ENCODE peak calls at places on chromosome 9, in seven cellular contexts. B, U, K, N, E, R and D are unnamed samples.

GRCh38 chr9:78892769-78893168 is 595.8 kb downstream of the PSAT1 start:
- DNase-seq in B (no peak), E (no peak), K (no peak), R (no peak), U (no peak), N (no peak), D (no peak)

GRCh38 chr9:119588874-119589560 is 219.8 kb upstream of the BRINP1 start:
- DNase-seq in K (no peak), R (no peak), N (peak), U (no peak), B (peak), E (no peak), D (no peak)

GRCh38 chr9:127796225-127796813 is 6.4 kb upstream of the FPGS start:
- DNase-seq in U (no peak), K (no peak), N (no peak), E (peak), R (no peak), B (no peak), D (peak)

GRCh38 chr9:99783799-99784198 is 37.9 kb upstream of the NR4A3 start:
- DNase-seq in R (no peak), U (no peak), N (no peak), K (no peak), B (no peak), E (no peak), D (no peak)

GRCh38 chr9:120138955-120139354 is 441.0 kb downstream of the CDK5RAP2 start:
- DNase-seq in N (no peak), E (no peak), B (no peak), R (no peak), U (no peak), K (no peak), D (no peak)

GRCh38 chr9:96486351-96487029 is 36.5 kb downstream of the HABP4 start:
- DNase-seq in U (peak), E (peak), N (no peak), R (no peak), K (no peak), B (no peak), D (no peak)

GRCh38 chr9:119284118-119284517 is 85.1 kb downstream of the BRINP1 start:
- DNase-seq in E (no peak), B (peak), K (no peak), R (no peak), U (no peak), N (no peak), D (no peak)

GRCh38 chr9:80061940-80062339 is 490.2 kb downstream of the TLE4 start:
- DNase-seq in E (no peak), B (peak), R (no peak), U (no peak), K (no peak), N (no peak), D (no peak)

GRCh38 chr9:131525643-131526565 is 5.2 kb downstream of the UCK1 start:
- DNase-seq in E (no peak), K (no peak), R (no peak), U (no peak), N (no peak), B (no peak), D (no peak)